ENCODE peak calls at places on chromosomes 11 and 22, in four cellular contexts. H, B, A and D are unnamed samples.

GRCh38 chr11:116808262-116809175 is 14.6 kb downstream of the APOA4 start:
- DNase-seq in B (no peak), A (no peak), H (no peak), D (no peak)

GRCh38 chr11:64854157-64854533 is 9.7 kb upstream of the CDC42BPG start:
- DNase-seq in A (no peak), H (no peak), B (no peak), D (no peak)

GRCh38 chr11:117606807-117607206 is 190.2 kb downstream of the DSCAML1 start:
- DNase-seq in H (no peak), A (no peak), B (no peak), D (no peak)

GRCh38 chr11:2586091-2586792 is 113.6 kb downstream of the KCNQ1OT1 start:
- DNase-seq in H (peak; percentile 55), B (peak; percentile 48), A (no peak), D (no peak)

GRCh38 chr22:19888131-19888746 is 33.6 kb upstream of the GNB1L start:
- DNase-seq in H (peak; percentile 73), A (no peak), B (no peak), D (no peak)

GRCh38 chr11:94574193-94574961 is 7.2 kb downstream of the PIWIL4 start:
- DNase-seq in A (no peak), B (no peak), H (no peak), D (no peak)

GRCh38 chr22:17199131-17199731 is 20.0 kb downstream of the ADA2 start:
- DNase-seq in H (no peak), B (peak; percentile 64), A (peak; percentile 90), D (no peak)

GRCh38 chr11:46378811-46379482 is 2.5 kb upstream of the MDK start:
- DNase-seq in B (no peak), A (no peak), H (no peak), D (no peak)

GRCh38 chr11:8018742-8019631 is 31.9 kb downstream of the EIF3F start:
- DNase-seq in B (peak; percentile 95), A (peak; percentile 90), H (peak; percentile 92), D (peak; percentile 30)

GRCh38 chr22:49502126-49502826 is 325.4 kb downstream of the BRD1 start:
- DNase-seq in H (no peak), A (no peak), B (peak; percentile 27), D (no peak)

GRCh38 chr22:37533995-37534394 is 14.8 kb upstream of the CARD10 start:
- DNase-seq in B (no peak), H (no peak), A (no peak), D (no peak)

GRCh38 chr22:30920407-30920806 is 48.2 kb downstream of the MORC2 start:
- DNase-seq in A (peak; percentile 85), B (peak; percentile 90), H (peak; percentile 95), D (peak; percentile 62)

GRCh38 chr11:3340025-3340424 is 38.9 kb downstream of the ZNF195 start:
- DNase-seq in B (no peak), A (no peak), H (no peak), D (peak; percentile 47)

GRCh38 chr11:46559815-46560214 is 34.0 kb downstream of the AMBRA1 start:
- DNase-seq in H (no peak), A (no peak), B (no peak), D (no peak)

GRCh38 chr22:49962751-49963646 is 2.4 kb downstream of the PIM3 start:
- DNase-seq in A (no peak), B (peak; percentile 79), H (peak; percentile 82), D (no peak)

GRCh38 chr11:10899542-10899830 is 41.6 kb upstream of the ZBED5 start:
- DNase-seq in A (no peak), H (peak; percentile 82), B (no peak), D (no peak)

GRCh38 chr11:13940611-13941256 is 21.8 kb upstream of the SPON1 start:
- DNase-seq in B (no peak), H (no peak), A (no peak), D (no peak)

GRCh38 chr22:24554316-24555159 is at the start of gene GUCD1:
- DNase-seq in H (no peak), B (peak; percentile 75), A (peak; percentile 55), D (peak; percentile 53)

GRCh38 chr22:34804588-34804987 is 261.4 kb upstream of the ISX start:
- DNase-seq in H (no peak), A (peak; percentile 50), B (no peak), D (no peak)

GRCh38 chr11:19800162-19800561 is 87.5 kb downstream of the NAV2 start:
- DNase-seq in H (no peak), B (no peak), A (no peak), D (peak; percentile 36)

GRCh38 chr11:114257621-114258558 is 38.3 kb upstream of the NNMT start:
- DNase-seq in B (peak; percentile 80), A (peak; percentile 95), H (peak; percentile 87), D (peak; percentile 42)

GRCh38 chr11:14244926-14245325 is 114.1 kb downstream of the RRAS2 start:
- DNase-seq in H (no peak), A (no peak), B (no peak), D (no peak)

GRCh38 chr22:31218565-31219262 is 6.6 kb downstream of the LIMK2 start:
- DNase-seq in B (no peak), A (peak; percentile 62), H (no peak), D (no peak)

GRCh38 chr11:29490951-29491350 is 525.9 kb downstream of the KCNA4 start:
- DNase-seq in H (no peak), B (no peak), A (no peak), D (no peak)

GRCh38 chr22:22742641-22743040 is 98.2 kb downstream of the GGTLC2 start:
- DNase-seq in H (no peak), A (no peak), B (no peak), D (no peak)

GRCh38 chr22:46390652-46391301 is 55.3 kb downstream of the TRMU start:
- DNase-seq in A (peak; percentile 27), H (no peak), B (peak; percentile 83), D (peak; percentile 17)

GRCh38 chr22:26679003-26679629 is 21.7 kb downstream of the MIAT start:
- DNase-seq in B (peak; percentile 93), A (peak; percentile 84), H (peak; percentile 88), D (peak; percentile 84)

GRCh38 chr11:111846063-111846462 is 25.3 kb downstream of the ALG9 start:
- DNase-seq in B (no peak), H (no peak), A (no peak), D (no peak)

GRCh38 chr22:17638182-17638431 is 450 bp upstream of the BCL2L13 start:
- DNase-seq in H (no peak), A (no peak), B (no peak), D (no peak)

GRCh38 chr11:15278129-15278528 is 163.4 kb downstream of the INSC start:
- DNase-seq in H (no peak), A (no peak), B (no peak), D (no peak)

DNA sequence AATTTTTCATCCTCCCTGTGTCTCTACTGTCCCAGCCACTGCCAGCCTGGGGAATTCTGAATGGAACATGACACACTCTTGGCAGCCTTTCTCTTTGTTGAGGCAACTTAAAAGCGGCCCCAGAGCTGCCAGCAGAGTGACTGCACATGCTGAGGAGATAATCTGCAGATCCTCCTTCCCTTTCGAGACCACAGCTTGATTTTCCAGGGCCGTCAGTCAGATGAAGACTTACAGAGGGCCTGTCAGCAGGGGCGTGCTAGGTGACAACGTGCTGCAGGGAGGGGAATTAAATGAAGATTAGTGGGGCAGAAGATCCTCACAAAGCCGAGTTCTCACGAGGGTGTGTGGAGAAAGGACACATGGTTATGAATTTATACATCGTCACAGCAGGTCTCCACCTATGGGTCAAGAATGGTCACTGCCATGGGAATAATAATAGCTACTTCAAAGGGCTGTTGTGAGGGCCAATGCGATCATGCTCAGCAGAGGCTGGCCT is 193.5 kb upstream of the PITPNB start:
- DNase-seq in B (peak; percentile 70), H (no peak), A (peak; percentile 84), D (peak; percentile 31)
- H3K4me3 ChIP-seq in B (no peak overlapping the region), H (no peak overlapping the region), A (peak overlapping the region; percentile 15), D (no peak overlapping the region)

GRCh38 chr11:118896921-118897591 is 13.4 kb downstream of the CXCR5 start:
- DNase-seq in H (peak; percentile 72), A (no peak), B (peak; percentile 53), D (no peak)
- H3K27ac ChIP-seq in H (no peak overlapping the region), A (no peak overlapping the region), B (no peak overlapping the region), D (no peak overlapping the region)

DNA sequence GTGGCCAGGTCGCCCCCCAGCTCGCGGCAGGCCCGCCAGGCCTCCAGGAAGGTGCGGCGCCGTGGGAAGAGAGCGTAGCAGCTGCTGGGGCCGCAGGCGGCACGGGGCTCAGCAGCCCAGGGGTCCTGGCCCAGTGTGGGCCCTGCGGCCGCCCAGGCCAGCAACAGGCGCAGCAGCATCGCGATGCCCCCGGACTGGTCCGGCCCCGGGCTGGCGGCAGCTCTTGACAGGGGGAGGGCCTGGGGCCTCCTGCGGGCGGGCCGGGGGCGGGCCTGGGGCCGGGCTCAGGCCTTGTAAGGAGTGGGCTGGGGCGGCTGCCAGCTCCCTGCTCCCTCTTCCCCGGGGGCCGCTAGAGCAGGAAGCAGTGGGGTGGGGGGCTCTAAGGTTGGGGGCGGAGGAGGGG is at the start of gene CD248:
- DNase-seq in B (no peak), A (peak; percentile 68), H (peak; percentile 90), D (peak; percentile 15)
- H3K4me3 ChIP-seq in B (no peak within 1 kb of the TSS), A (no peak within 1 kb of the TSS), H (peak within 1 kb of the TSS; percentile 2), D (no peak within 1 kb of the TSS)

DNA sequence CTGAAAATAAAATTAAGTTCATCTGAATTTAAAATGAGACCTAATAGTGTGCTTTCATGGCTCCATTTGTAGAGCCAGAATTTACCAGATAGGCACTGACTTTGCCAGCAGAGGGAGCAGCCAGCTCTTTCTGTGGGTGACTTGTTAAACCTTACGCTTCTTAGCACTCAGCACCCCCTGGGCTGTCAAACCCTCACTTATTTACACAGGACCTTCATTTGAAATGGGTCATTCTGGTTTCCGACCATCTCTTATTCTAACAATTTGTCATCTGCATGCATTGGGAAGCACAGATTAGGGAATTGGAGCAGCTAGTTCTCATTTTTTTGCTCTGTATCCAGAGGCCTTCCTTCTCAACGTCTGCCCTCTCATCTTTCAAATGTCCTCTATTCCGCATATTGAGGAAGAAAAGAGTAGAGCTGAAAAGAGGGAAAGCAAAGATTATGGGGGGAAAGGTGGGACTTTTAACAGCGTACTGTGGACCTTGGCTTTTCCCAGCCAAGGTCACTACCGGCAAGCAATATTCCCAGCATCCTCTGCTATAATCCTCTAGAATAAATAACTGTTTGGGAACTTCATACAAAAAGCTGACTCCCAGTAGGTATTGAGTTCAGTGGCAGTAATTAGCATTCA is 3.1 kb downstream of the ASRGL1 start:
- DNase-seq in B (peak; percentile 81), A (peak; percentile 63), H (no peak), D (peak; percentile 76)
- H3K27ac ChIP-seq in B (no peak overlapping the region), A (no peak overlapping the region), H (no peak overlapping the region), D (peak overlapping the region; percentile 35)

GRCh38 chr11:122439911-122440782 is 215.4 kb upstream of the UBASH3B start:
- DNase-seq in B (peak; percentile 83), A (peak; percentile 79), H (peak; percentile 72), D (peak; percentile 10)
- H3K4me3 ChIP-seq in B (peak overlapping the region; percentile 42), A (peak overlapping the region; percentile 48), H (peak overlapping the region; percentile 75), D (peak overlapping the region; percentile 27)